ENCODE peak calls at places on chromosomes 11 and 22, in nine cellular contexts. One of them, this sample, is unnamed.

GRCh38 chr11:27218498-27219038 is 144.4 kb downstream of the CCDC34 start:
- DNase-seq in pancreas: no peak
- DNase-seq in neural crest cell: no peak
- DNase-seq in fibroblast of the aortic adventitia: peak
- DNase-seq in GM12865: no peak
- DNase-seq in A549: no peak
- DNase-seq in fibroblast of villous mesenchyme: no peak
- DNase-seq in AG10803: peak
- DNase-seq in endothelial cell: no peak
- DNase-seq in this sample: peak

GRCh38 chr11:86103808-86104207 is 34.9 kb upstream of the PICALM start:
- DNase-seq in A549: no peak
- DNase-seq in GM12865: no peak
- DNase-seq in endothelial cell: no peak
- DNase-seq in pancreas: no peak
- DNase-seq in fibroblast of the aortic adventitia: no peak
- DNase-seq in neural crest cell: no peak
- DNase-seq in AG10803: no peak
- DNase-seq in fibroblast of villous mesenchyme: no peak
- DNase-seq in this sample: no peak

GRCh38 chr11:109791337-109791736 is 301.9 kb upstream of the ZC3H12C start:
- DNase-seq in fibroblast of villous mesenchyme: no peak
- DNase-seq in neural crest cell: no peak
- DNase-seq in fibroblast of the aortic adventitia: no peak
- DNase-seq in A549: no peak
- DNase-seq in AG10803: no peak
- DNase-seq in pancreas: no peak
- DNase-seq in GM12865: no peak
- DNase-seq in endothelial cell: no peak
- DNase-seq in this sample: no peak

GRCh38 chr22:21917206-21917958 is 35.3 kb downstream of the PPM1F start:
- DNase-seq in pancreas: peak
- DNase-seq in fibroblast of the aortic adventitia: peak
- DNase-seq in endothelial cell: no peak
- DNase-seq in GM12865: no peak
- DNase-seq in neural crest cell: no peak
- DNase-seq in A549: no peak
- DNase-seq in fibroblast of villous mesenchyme: peak
- DNase-seq in AG10803: no peak
- DNase-seq in this sample: no peak

GRCh38 chr11:4065601-4066377 is 28.8 kb upstream of the RRM1 start:
- DNase-seq in fibroblast of the aortic adventitia: peak
- DNase-seq in endothelial cell: no peak
- DNase-seq in GM12865: no peak
- DNase-seq in A549: no peak
- DNase-seq in fibroblast of villous mesenchyme: no peak
- DNase-seq in pancreas: no peak
- DNase-seq in neural crest cell: no peak
- DNase-seq in AG10803: peak
- DNase-seq in this sample: no peak

GRCh38 chr22:32326647-32327046 is 31.0 kb upstream of the RFPL3 start:
- DNase-seq in fibroblast of villous mesenchyme: no peak
- DNase-seq in endothelial cell: no peak
- DNase-seq in A549: no peak
- DNase-seq in fibroblast of the aortic adventitia: no peak
- DNase-seq in neural crest cell: no peak
- DNase-seq in pancreas: no peak
- DNase-seq in AG10803: no peak
- DNase-seq in GM12865: no peak
- DNase-seq in this sample: no peak

GRCh38 chr11:128447233-128447632 is 140.1 kb downstream of the ETS1 start:
- DNase-seq in fibroblast of villous mesenchyme: no peak
- DNase-seq in neural crest cell: no peak
- DNase-seq in fibroblast of the aortic adventitia: no peak
- DNase-seq in A549: no peak
- DNase-seq in endothelial cell: no peak
- DNase-seq in GM12865: no peak
- DNase-seq in pancreas: no peak
- DNase-seq in AG10803: no peak
- DNase-seq in this sample: no peak

GRCh38 chr11:2110521-2110920 is 28.7 kb downstream of the IGF2 start:
- DNase-seq in fibroblast of villous mesenchyme: no peak
- DNase-seq in fibroblast of the aortic adventitia: no peak
- DNase-seq in AG10803: no peak
- DNase-seq in pancreas: no peak
- DNase-seq in GM12865: no peak
- DNase-seq in A549: no peak
- DNase-seq in neural crest cell: no peak
- DNase-seq in endothelial cell: no peak
- DNase-seq in this sample: no peak

GRCh38 chr22:50505776-50506610 is 1.5 kb downstream of the LMF2 start:
- DNase-seq in fibroblast of the aortic adventitia: no peak
- DNase-seq in GM12865: peak
- DNase-seq in neural crest cell: no peak
- DNase-seq in pancreas: peak
- DNase-seq in fibroblast of villous mesenchyme: no peak
- DNase-seq in endothelial cell: no peak
- DNase-seq in AG10803: no peak
- DNase-seq in A549: no peak
- DNase-seq in this sample: no peak

GRCh38 chr11:22674470-22675426 is 8.3 kb downstream of the GAS2 start:
- DNase-seq in fibroblast of the aortic adventitia: no peak
- DNase-seq in neural crest cell: no peak
- DNase-seq in A549: no peak
- DNase-seq in GM12865: no peak
- DNase-seq in fibroblast of villous mesenchyme: no peak
- DNase-seq in AG10803: no peak
- DNase-seq in endothelial cell: no peak
- DNase-seq in pancreas: peak
- DNase-seq in this sample: no peak

GRCh38 chr11:131584694-131585592 is 214.5 kb downstream of the NTM start:
- DNase-seq in fibroblast of villous mesenchyme: no peak
- DNase-seq in fibroblast of the aortic adventitia: no peak
- DNase-seq in pancreas: no peak
- DNase-seq in endothelial cell: peak
- DNase-seq in GM12865: peak
- DNase-seq in neural crest cell: peak
- DNase-seq in A549: no peak
- DNase-seq in AG10803: peak
- DNase-seq in this sample: no peak

GRCh38 chr11:75891947-75892739 is 77.1 kb downstream of the UVRAG start:
- DNase-seq in fibroblast of villous mesenchyme: no peak
- DNase-seq in GM12865: peak
- DNase-seq in neural crest cell: no peak
- DNase-seq in A549: no peak
- DNase-seq in pancreas: no peak
- DNase-seq in AG10803: no peak
- DNase-seq in endothelial cell: no peak
- DNase-seq in fibroblast of the aortic adventitia: no peak
- DNase-seq in this sample: no peak

GRCh38 chr11:62671272-62671603 is 235 bp upstream of the UQCC3 start:
- DNase-seq in A549: no peak
- DNase-seq in fibroblast of the aortic adventitia: no peak
- DNase-seq in pancreas: no peak
- DNase-seq in neural crest cell: no peak
- DNase-seq in GM12865: peak
- DNase-seq in fibroblast of villous mesenchyme: peak
- DNase-seq in AG10803: no peak
- DNase-seq in endothelial cell: no peak
- DNase-seq in this sample: no peak

GRCh38 chr11:124482362-124483147 is 37.1 kb upstream of the OR8B8 start:
- DNase-seq in AG10803: no peak
- DNase-seq in GM12865: no peak
- DNase-seq in neural crest cell: no peak
- DNase-seq in pancreas: no peak
- DNase-seq in fibroblast of villous mesenchyme: peak
- DNase-seq in fibroblast of the aortic adventitia: no peak
- DNase-seq in A549: no peak
- DNase-seq in endothelial cell: no peak
- DNase-seq in this sample: peak

GRCh38 chr11:3204141-3205015 is 14.2 kb downstream of the MRGPRG start:
- DNase-seq in AG10803: no peak
- DNase-seq in fibroblast of the aortic adventitia: no peak
- DNase-seq in GM12865: no peak
- DNase-seq in pancreas: no peak
- DNase-seq in A549: no peak
- DNase-seq in endothelial cell: no peak
- DNase-seq in fibroblast of villous mesenchyme: no peak
- DNase-seq in neural crest cell: no peak
- DNase-seq in this sample: no peak

GRCh38 chr11:58968251-58968711 is 29.0 kb downstream of the GLYATL1 start:
- DNase-seq in neural crest cell: no peak
- DNase-seq in AG10803: peak
- DNase-seq in fibroblast of the aortic adventitia: peak
- DNase-seq in GM12865: no peak
- DNase-seq in A549: no peak
- DNase-seq in fibroblast of villous mesenchyme: no peak
- DNase-seq in endothelial cell: peak
- DNase-seq in pancreas: no peak
- DNase-seq in this sample: no peak

GRCh38 chr11:121494355-121495099 is 41.8 kb upstream of the SORL1-AS1 start:
- DNase-seq in fibroblast of the aortic adventitia: no peak
- DNase-seq in endothelial cell: no peak
- DNase-seq in A549: no peak
- DNase-seq in neural crest cell: no peak
- DNase-seq in pancreas: no peak
- DNase-seq in GM12865: peak
- DNase-seq in fibroblast of villous mesenchyme: no peak
- DNase-seq in AG10803: no peak
- DNase-seq in this sample: no peak

GRCh38 chr11:108117746-108118371 is 3.5 kb upstream of the ACAT1 start:
- DNase-seq in fibroblast of villous mesenchyme: peak
- DNase-seq in pancreas: no peak
- DNase-seq in GM12865: peak
- DNase-seq in A549: peak
- DNase-seq in neural crest cell: no peak
- DNase-seq in fibroblast of the aortic adventitia: peak
- DNase-seq in endothelial cell: no peak
- DNase-seq in AG10803: peak
- DNase-seq in this sample: peak
- TF ChIP-seq CTCF in fibroblast of villous mesenchyme: peak
- TF ChIP-seq CTCF in pancreas: peak
- TF ChIP-seq CTCF in GM12865: peak
- TF ChIP-seq CTCF in A549: peak
- TF ChIP-seq CTCF in neural crest cell: peak
- TF ChIP-seq CTCF in fibroblast of the aortic adventitia: peak
- TF ChIP-seq CTCF in endothelial cell: peak
- TF ChIP-seq CTCF in AG10803: peak
- TF ChIP-seq CTCF in this sample: peak

GRCh38 chr22:44701824-44702478 is at the start of gene PRR5:
- DNase-seq in GM12865: peak
- DNase-seq in AG10803: peak
- DNase-seq in fibroblast of villous mesenchyme: peak
- DNase-seq in fibroblast of the aortic adventitia: peak
- DNase-seq in A549: peak
- DNase-seq in neural crest cell: peak
- DNase-seq in pancreas: peak
- DNase-seq in endothelial cell: peak
- DNase-seq in this sample: peak

GRCh38 chr22:44703269-44703870 is 1.4 kb downstream of the PRR5 start:
- DNase-seq in endothelial cell: no peak
- DNase-seq in neural crest cell: no peak
- DNase-seq in pancreas: no peak
- DNase-seq in GM12865: no peak
- DNase-seq in fibroblast of villous mesenchyme: peak
- DNase-seq in AG10803: no peak
- DNase-seq in fibroblast of the aortic adventitia: no peak
- DNase-seq in A549: no peak
- DNase-seq in this sample: no peak

GRCh38 chr22:44701187-44701586 is 817 bp upstream of the PRR5 start:
- DNase-seq in GM12865: no peak
- DNase-seq in fibroblast of villous mesenchyme: no peak
- DNase-seq in neural crest cell: no peak
- DNase-seq in endothelial cell: no peak
- DNase-seq in pancreas: no peak
- DNase-seq in A549: no peak
- DNase-seq in fibroblast of the aortic adventitia: no peak
- DNase-seq in AG10803: no peak
- DNase-seq in this sample: no peak

GRCh38 chr22:44704159-44705021 is 2.4 kb downstream of the PRR5 start:
- DNase-seq in endothelial cell: no peak
- DNase-seq in AG10803: no peak
- DNase-seq in fibroblast of villous mesenchyme: no peak
- DNase-seq in pancreas: no peak
- DNase-seq in GM12865: no peak
- DNase-seq in neural crest cell: no peak
- DNase-seq in fibroblast of the aortic adventitia: no peak
- DNase-seq in A549: no peak
- DNase-seq in this sample: no peak

GRCh38 chr22:44702479-44703219 is 645 bp downstream of the PRR5 start:
- DNase-seq in endothelial cell: peak
- DNase-seq in pancreas: peak
- DNase-seq in fibroblast of the aortic adventitia: no peak
- DNase-seq in AG10803: peak
- DNase-seq in fibroblast of villous mesenchyme: peak
- DNase-seq in GM12865: no peak
- DNase-seq in neural crest cell: peak
- DNase-seq in A549: no peak
- DNase-seq in this sample: no peak
- TF ChIP-seq CTCF in endothelial cell: no peak
- TF ChIP-seq CTCF in pancreas: no peak
- TF ChIP-seq CTCF in fibroblast of the aortic adventitia: no peak
- TF ChIP-seq CTCF in AG10803: no peak
- TF ChIP-seq CTCF in fibroblast of villous mesenchyme: peak
- TF ChIP-seq CTCF in GM12865: no peak
- TF ChIP-seq CTCF in neural crest cell: no peak
- TF ChIP-seq CTCF in A549: no peak
- TF ChIP-seq CTCF in this sample: peak

GRCh38 chr11:103202048-103202651 is 92.9 kb downstream of the DYNC2H1 start:
- DNase-seq in A549: peak
- DNase-seq in AG10803: peak
- DNase-seq in fibroblast of villous mesenchyme: peak
- DNase-seq in neural crest cell: no peak
- DNase-seq in fibroblast of the aortic adventitia: peak
- DNase-seq in endothelial cell: no peak
- DNase-seq in pancreas: no peak
- DNase-seq in GM12865: peak
- DNase-seq in this sample: peak
- TF ChIP-seq CTCF in A549: peak
- TF ChIP-seq CTCF in AG10803: peak
- TF ChIP-seq CTCF in fibroblast of villous mesenchyme: peak
- TF ChIP-seq CTCF in neural crest cell: peak
- TF ChIP-seq CTCF in fibroblast of the aortic adventitia: peak
- TF ChIP-seq CTCF in endothelial cell: peak
- TF ChIP-seq CTCF in pancreas: peak
- TF ChIP-seq CTCF in GM12865: peak
- TF ChIP-seq CTCF in this sample: peak

DNA sequence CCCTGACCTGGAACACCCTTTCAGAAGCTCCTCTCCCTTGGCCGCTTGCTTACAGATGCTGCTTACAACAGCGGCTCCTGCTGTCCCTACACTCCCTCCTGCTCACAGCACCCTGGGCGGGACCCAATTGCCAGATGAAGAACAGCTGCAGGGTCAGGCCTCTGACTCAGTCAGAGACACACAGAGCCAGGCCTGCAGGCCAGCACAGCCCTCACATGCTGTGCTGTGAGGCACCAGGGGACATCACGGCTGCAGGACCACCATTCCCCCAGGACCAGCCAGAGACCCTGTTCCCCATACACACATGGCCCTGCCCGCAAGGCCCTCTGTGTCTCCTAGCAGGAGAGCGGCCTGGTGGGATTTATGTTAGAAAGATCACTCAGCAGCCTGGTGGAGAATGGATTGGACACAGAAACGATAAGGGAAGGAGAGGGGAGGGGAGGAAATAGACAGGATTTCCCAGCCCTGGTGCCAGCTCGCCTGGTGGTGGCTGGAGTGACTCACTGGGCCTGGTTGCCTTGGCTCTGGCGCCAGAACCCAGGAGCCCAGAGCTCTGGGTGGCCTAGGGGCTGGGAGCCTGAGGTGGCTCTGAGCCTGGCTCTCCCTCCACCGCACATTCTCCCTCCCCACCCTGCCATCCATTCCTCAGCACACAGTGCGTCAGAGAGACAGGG is 6.7 kb downstream of the CAPN5 start:
- DNase-seq in A549: peak
- DNase-seq in GM12865: no peak
- DNase-seq in fibroblast of villous mesenchyme: peak
- DNase-seq in endothelial cell: no peak
- DNase-seq in AG10803: peak
- DNase-seq in fibroblast of the aortic adventitia: peak
- DNase-seq in neural crest cell: no peak
- DNase-seq in pancreas: peak
- DNase-seq in this sample: peak
- TF ChIP-seq CTCF in A549: peak
- TF ChIP-seq CTCF in GM12865: no peak
- TF ChIP-seq CTCF in fibroblast of villous mesenchyme: peak
- TF ChIP-seq CTCF in endothelial cell: no peak
- TF ChIP-seq CTCF in AG10803: peak
- TF ChIP-seq CTCF in fibroblast of the aortic adventitia: peak
- TF ChIP-seq CTCF in neural crest cell: no peak
- TF ChIP-seq CTCF in pancreas: no peak
- TF ChIP-seq CTCF in this sample: peak

This sample was measured in HFFc6.